ENCODE peak calls at places on chromosomes 1 and 21, in ten cellular contexts. J is OCI-LY7, O is lower lobe of right lung, B is mucosa of descending colon, E is HCT116, L is thoracic aorta, P is fibroblast of mammary gland, W is mammary epithelial cell, C is BE2C, U is heart right ventricle. Q is an unnamed sample.

GRCh38 chr1:84930831-84931230 is 37.8 kb upstream of the LPAR3 start:
- DNase-seq in J (no peak), O (no peak), B (no peak), E (no peak), L (no peak), P (no peak), W (peak), C (no peak), U (no peak), Q (no peak)

GRCh38 chr1:164576311-164577271 is 17.6 kb downstream of the PBX1 start:
- DNase-seq in J (no peak), O (no peak), B (no peak), E (no peak), L (no peak), P (peak), W (no peak), C (no peak), U (peak), Q (no peak)

GRCh38 chr21:31772674-31773555 is 41.0 kb upstream of the SCAF4 start:
- DNase-seq in J (peak), O (no peak), B (no peak), E (no peak), L (no peak), P (no peak), W (no peak), C (no peak), U (no peak), Q (no peak)

GRCh38 chr1:3677411-3677944 is 25.2 kb downstream of the TP73 start:
- DNase-seq in J (no peak), O (no peak), B (peak), E (no peak), L (no peak), P (no peak), W (no peak), C (no peak), U (peak), Q (no peak)

GRCh38 chr21:36695671-36696389 is 3.1 kb upstream of the SIM2 start:
- DNase-seq in J (no peak), O (no peak), B (no peak), E (no peak), L (no peak), P (no peak), W (no peak), C (no peak), U (no peak), Q (no peak)

GRCh38 chr1:67672260-67672803 is 12.7 kb upstream of the GADD45A start:
- DNase-seq in J (no peak), O (no peak), B (no peak), E (no peak), L (no peak), P (no peak), W (no peak), C (no peak), U (no peak), Q (no peak)

GRCh38 chr1:111192643-111193519 is 7.6 kb downstream of the DENND2D start:
- DNase-seq in J (no peak), O (no peak), B (no peak), E (no peak), L (no peak), P (no peak), W (peak), C (no peak), U (no peak), Q (no peak)

GRCh38 chr1:113904292-113904673 is 316 bp downstream of the AP4B1 start:
- DNase-seq in J (peak), O (no peak), B (no peak), E (no peak), L (no peak), P (no peak), W (no peak), C (no peak), U (no peak), Q (no peak)

GRCh38 chr1:89987170-89987819 is 7.6 kb upstream of the ZNF326 start:
- DNase-seq in J (peak), O (no peak), B (no peak), E (peak), L (no peak), P (peak), W (peak), C (peak), U (no peak), Q (no peak)

GRCh38 chr1:157168015-157168414 is 29.8 kb upstream of the ETV3 start:
- DNase-seq in J (peak), O (no peak), B (no peak), E (no peak), L (no peak), P (no peak), W (no peak), C (no peak), U (no peak), Q (no peak)

GRCh38 chr1:185644531-185644930 is 89.7 kb upstream of the HMCN1 start:
- DNase-seq in J (no peak), O (no peak), B (no peak), E (no peak), L (no peak), P (peak), W (peak), C (no peak), U (no peak), Q (no peak)

GRCh38 chr1:151801846-151802245 is 3.4 kb downstream of the LINGO4 start:
- DNase-seq in J (no peak), O (no peak), B (no peak), E (no peak), L (no peak), P (no peak), W (no peak), C (no peak), U (no peak), Q (no peak)

GRCh38 chr1:227901239-227901905 is 46.4 kb downstream of the WNT9A start:
- DNase-seq in J (no peak), O (no peak), B (peak), E (no peak), L (no peak), P (no peak), W (no peak), C (peak), U (peak), Q (no peak)

GRCh38 chr1:218679391-218679790 is 334.3 kb downstream of the TGFB2 start:
- DNase-seq in J (no peak), O (no peak), B (no peak), E (no peak), L (no peak), P (no peak), W (no peak), C (no peak), U (no peak), Q (no peak)

GRCh38 chr1:94105957-94106529 is 14.9 kb downstream of the ABCA4 start:
- DNase-seq in J (no peak), O (no peak), B (no peak), E (no peak), L (no peak), P (peak), W (no peak), C (no peak), U (no peak), Q (no peak)

GRCh38 chr1:24413350-24414163 is at the start of gene STPG1:
- DNase-seq in J (peak), O (peak), B (peak), E (peak), L (no peak), P (peak), W (peak), C (peak), U (peak), Q (no peak)

GRCh38 chr1:80582980-80583379 is 1217.8 kb upstream of the ADGRL2 start:
- DNase-seq in J (no peak), O (no peak), B (no peak), E (no peak), L (no peak), P (peak), W (no peak), C (no peak), U (no peak), Q (no peak)

GRCh38 chr1:41518471-41518870 is 34.0 kb upstream of the EDN2 start:
- DNase-seq in J (no peak), O (no peak), B (no peak), E (no peak), L (no peak), P (no peak), W (no peak), C (no peak), U (no peak), Q (no peak)

GRCh38 chr1:177645491-177645890 is 324.4 kb downstream of the SEC16B start:
- DNase-seq in J (no peak), O (no peak), B (no peak), E (no peak), L (no peak), P (no peak), W (no peak), C (no peak), U (no peak), Q (no peak)

GRCh38 chr1:80221319-80221718 is 1214.8 kb upstream of the ADGRL4 start:
- DNase-seq in J (no peak), O (no peak), B (no peak), E (no peak), L (no peak), P (no peak), W (no peak), C (no peak), U (no peak), Q (no peak)

GRCh38 chr21:25912402-25912746 is 177.6 kb downstream of the GABPA start:
- DNase-seq in J (no peak), O (no peak), B (no peak), E (no peak), L (no peak), P (no peak), W (no peak), C (no peak), U (no peak), Q (no peak)

GRCh38 chr1:194935864-194936263 is 1672.4 kb downstream of the KCNT2 start:
- DNase-seq in J (peak), O (no peak), B (no peak), E (no peak), L (no peak), P (no peak), W (no peak), C (no peak), U (no peak), Q (no peak)
- TF ChIP-seq CTCF in J (peak), O (no peak), B (no peak), E (peak), L (no peak), P (no peak), W (no peak), C (peak), U (no peak), Q (no peak)

DNA sequence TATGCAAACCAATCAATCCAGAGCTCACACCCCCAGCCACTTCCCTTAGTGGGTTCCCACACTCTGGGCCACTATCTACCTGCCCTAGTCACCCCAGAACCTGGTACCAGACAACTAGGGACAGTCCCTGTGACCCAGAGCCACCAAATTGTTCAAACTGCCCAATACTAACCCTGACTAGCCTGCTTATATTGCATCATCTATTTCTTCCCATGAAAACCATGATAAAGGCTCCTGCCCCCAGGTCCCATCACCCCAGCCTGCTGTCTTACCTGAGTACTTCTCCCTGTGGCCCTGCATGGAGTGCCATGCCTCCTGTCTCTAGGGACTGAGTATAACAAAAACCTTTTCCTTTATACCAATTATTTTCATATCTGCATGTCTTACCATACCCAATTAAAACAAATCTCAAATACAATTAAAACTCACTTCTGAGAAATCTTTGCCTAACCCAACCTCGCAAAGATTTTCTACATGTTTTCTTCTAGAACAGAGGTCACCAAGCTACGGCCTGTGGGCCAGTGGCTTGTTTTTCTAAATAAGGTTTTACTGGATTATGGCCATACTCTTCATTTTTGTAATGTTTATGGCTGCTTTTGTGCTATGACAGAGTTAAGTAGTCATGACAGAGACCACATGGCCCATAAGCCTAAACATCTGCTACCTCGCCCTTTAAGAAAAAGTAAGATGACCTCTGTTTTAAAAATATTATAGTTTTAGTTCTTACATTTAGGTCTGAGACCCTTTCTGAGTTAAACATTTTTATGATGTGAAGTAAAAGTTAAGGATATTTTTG is 31.0 kb upstream of the NID1 start:
- DNase-seq in J (no peak), O (no peak), B (no peak), E (no peak), L (no peak), P (no peak), W (no peak), C (no peak), U (no peak), Q (no peak)
- H3K4me3 ChIP-seq in J (no peak), O (no peak), B (no peak), E (no peak), L (no peak), P (no peak), W (no peak), C (no peak), U (no peak), Q (no peak)

GRCh38 chr1:150534002-150534401 is 15.2 kb upstream of the ADAMTSL4 start:
- DNase-seq in J (no peak), O (no peak), B (no peak), E (no peak), L (no peak), P (no peak), W (no peak), C (no peak), U (no peak), Q (no peak)

GRCh38 chr1:150536836-150537731 is 12.1 kb upstream of the ADAMTSL4 start:
- DNase-seq in J (no peak), O (no peak), B (no peak), E (no peak), L (no peak), P (no peak), W (no peak), C (no peak), U (no peak), Q (no peak)

GRCh38 chr1:150535511-150536281 is 13.5 kb upstream of the ADAMTSL4 start:
- DNase-seq in J (no peak), O (no peak), B (no peak), E (no peak), L (no peak), P (no peak), W (no peak), C (no peak), U (no peak), Q (no peak)

GRCh38 chr1:150532860-150533259 is 16.3 kb upstream of the ADAMTSL4 start:
- DNase-seq in J (no peak), O (no peak), B (no peak), E (no peak), L (no peak), P (no peak), W (no peak), C (no peak), U (no peak), Q (no peak)

GRCh38 chr1:150537732-150538684 is 11.2 kb upstream of the ADAMTSL4 start:
- DNase-seq in J (no peak), O (peak), B (no peak), E (no peak), L (no peak), P (peak), W (peak), C (no peak), U (no peak), Q (no peak)
- TF ChIP-seq CTCF in J (peak), O (no peak), B (no peak), E (peak), L (no peak), P (no peak), W (no peak), C (no peak), U (no peak), Q (no peak)

GRCh38 chr1:62045579-62045978 is 149.1 kb upstream of the L1TD1 start:
- DNase-seq in J (no peak), O (no peak), B (no peak), E (no peak), L (no peak), P (peak), W (peak), C (peak), U (no peak), Q (no peak)

GRCh38 chr1:62040450-62040849 is 154.2 kb upstream of the L1TD1 start:
- DNase-seq in J (no peak), O (no peak), B (no peak), E (no peak), L (no peak), P (no peak), W (peak), C (no peak), U (no peak), Q (no peak)

GRCh38 chr1:62038594-62039284 is 155.9 kb upstream of the L1TD1 start:
- DNase-seq in J (no peak), O (no peak), B (no peak), E (no peak), L (no peak), P (no peak), W (no peak), C (no peak), U (no peak), Q (no peak)

GRCh38 chr1:62037274-62037673 is 157.4 kb upstream of the L1TD1 start:
- DNase-seq in J (no peak), O (no peak), B (no peak), E (no peak), L (no peak), P (no peak), W (no peak), C (no peak), U (no peak), Q (no peak)

GRCh38 chr1:62040973-62041372 is 153.7 kb upstream of the L1TD1 start:
- DNase-seq in J (no peak), O (no peak), B (no peak), E (no peak), L (no peak), P (no peak), W (no peak), C (no peak), U (no peak), Q (no peak)
- H3K4me3 ChIP-seq in J (no peak), O (no peak), B (no peak), E (no peak), L (no peak), P (no peak), W (no peak), C (no peak), U (no peak), Q (no peak)

GRCh38 chr1:10690484-10690883 is 106.0 kb downstream of the CASZ1 start:
- DNase-seq in J (no peak), O (no peak), B (no peak), E (no peak), L (no peak), P (no peak), W (no peak), C (no peak), U (no peak), Q (no peak)
- TF ChIP-seq CTCF in J (no peak), O (no peak), B (no peak), E (no peak), L (no peak), P (no peak), W (peak), C (no peak), U (no peak), Q (no peak)

DNA sequence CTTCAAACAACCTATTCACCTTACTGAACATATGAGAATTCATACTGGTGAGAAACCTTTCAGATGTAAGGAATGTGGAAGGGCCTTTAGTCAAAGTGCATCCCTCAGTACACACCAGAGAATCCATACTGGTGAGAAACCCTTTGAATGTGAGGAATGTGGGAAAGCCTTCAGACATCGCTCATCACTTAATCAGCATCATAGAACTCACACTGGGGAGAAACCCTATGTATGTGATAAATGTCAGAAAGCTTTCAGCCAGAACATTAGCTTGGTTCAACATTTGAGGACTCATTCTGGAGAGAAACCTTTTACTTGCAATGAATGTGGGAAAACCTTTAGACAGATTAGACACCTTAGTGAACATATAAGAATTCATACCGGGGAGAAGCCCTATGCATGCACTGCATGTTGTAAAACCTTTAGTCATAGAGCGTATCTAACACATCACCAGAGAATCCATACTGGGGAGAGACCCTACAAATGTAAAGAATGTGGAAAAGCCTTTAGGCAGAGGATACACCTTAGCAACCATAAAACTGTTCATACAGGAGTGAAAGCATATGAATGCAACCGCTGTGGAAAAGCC is 13.2 kb upstream of the EXO5 start:
- DNase-seq in J (no peak), O (no peak), B (no peak), E (no peak), L (no peak), P (peak), W (no peak), C (no peak), U (no peak), Q (no peak)
- H3K4me3 ChIP-seq in J (no peak), O (no peak), B (no peak), E (no peak), L (no peak), P (no peak), W (no peak), C (no peak), U (no peak), Q (no peak)

GRCh38 chr1:172778461-172779455 is 119.9 kb downstream of the FASLG start:
- DNase-seq in J (peak), O (no peak), B (no peak), E (no peak), L (no peak), P (peak), W (no peak), C (no peak), U (no peak), Q (no peak)
- TF ChIP-seq CTCF in J (peak), O (peak), B (no peak), E (peak), L (no peak), P (peak), W (peak), C (peak), U (no peak), Q (no peak)

DNA sequence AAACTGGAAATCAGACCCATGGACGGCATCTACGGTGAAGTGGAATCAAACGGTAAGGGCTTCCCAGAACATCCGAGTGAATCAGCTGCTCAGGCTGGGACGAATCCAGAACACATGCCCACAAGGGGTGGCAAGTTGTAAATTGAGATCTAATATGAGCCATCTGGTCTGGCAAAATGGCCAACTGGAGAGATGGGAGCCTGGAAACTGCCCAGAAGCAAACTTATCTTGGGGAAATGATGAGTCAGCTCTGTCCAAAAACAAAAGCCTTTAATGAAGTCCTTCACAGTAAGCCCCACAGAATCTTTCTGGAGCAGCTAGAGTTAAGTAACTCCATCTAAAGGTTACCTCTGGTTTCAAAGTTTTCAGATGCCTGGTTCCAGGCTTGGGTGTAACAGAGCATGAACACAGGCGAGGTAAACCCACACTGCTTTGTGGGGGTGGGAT is 10.6 kb upstream of the SRP9 start:
- DNase-seq in J (peak), O (no peak), B (no peak), E (no peak), L (peak), P (peak), W (peak), C (peak), U (no peak), Q (peak)
- H3K4me3 ChIP-seq in J (peak), O (no peak), B (no peak), E (no peak), L (no peak), P (no peak), W (no peak), C (peak), U (no peak), Q (no peak)

GRCh38 chr1:246530482-246530881 is 23.4 kb upstream of the SMYD3 start:
- DNase-seq in J (no peak), O (no peak), B (no peak), E (no peak), L (no peak), P (no peak), W (no peak), C (no peak), U (no peak), Q (no peak)
- TF ChIP-seq CTCF in J (no peak), O (no peak), B (no peak), E (no peak), L (no peak), P (no peak), W (no peak), C (no peak), U (no peak), Q (no peak)

GRCh38 chr1:60866251-60866650 is 216.1 kb upstream of the NFIA start:
- DNase-seq in J (no peak), O (no peak), B (no peak), E (no peak), L (no peak), P (no peak), W (no peak), C (no peak), U (no peak), Q (no peak)
- H3K4me3 ChIP-seq in J (no peak), O (no peak), B (no peak), E (no peak), L (no peak), P (no peak), W (no peak), C (peak), U (no peak), Q (no peak)